ENCODE peak calls at places on chromosomes 12 and 14, in seven cellular contexts. P is GM12878, B is stomach, L is IMR-90, J is A549, E is H1, M is heart left ventricle. R is an unnamed sample.

GRCh38 chr12:98821849-98822248 is 176.8 kb downstream of the APAF1 start:
- DNase-seq in P (no peak), B (no peak), L (no peak), J (no peak), E (no peak), M (no peak), R (no peak)

GRCh38 chr12:19223018-19223417 is 93.5 kb downstream of the PLEKHA5 start:
- DNase-seq in P (no peak), B (no peak), L (no peak), J (peak; percentile 41), E (no peak), M (no peak), R (no peak)

GRCh38 chr14:72516936-72517408 is 376.9 kb downstream of the DPF3 start:
- DNase-seq in P (peak; percentile 53), B (peak; percentile 64), L (peak; percentile 91), J (no peak), E (peak; percentile 84), M (peak; percentile 42), R (peak; percentile 38)

GRCh38 chr12:319116-319515 is 56.5 kb upstream of the SLC6A13 start:
- DNase-seq in P (no peak), B (no peak), L (no peak), J (no peak), E (no peak), M (no peak), R (no peak)

GRCh38 chr12:6056406-6057211 is 67.9 kb downstream of the VWF start:
- DNase-seq in P (no peak), B (no peak), L (no peak), J (no peak), E (peak; percentile 63), M (no peak), R (no peak)

GRCh38 chr14:105268736-105269354 is 20.5 kb downstream of the BTBD6 start:
- DNase-seq in P (no peak), B (no peak), L (no peak), J (no peak), E (no peak), M (no peak), R (no peak)

GRCh38 chr12:114666746-114667668 is 17.0 kb downstream of the TBX3 start:
- DNase-seq in P (no peak), B (no peak), L (no peak), J (no peak), E (peak; percentile 72), M (no peak), R (no peak)

GRCh38 chr12:52205584-52206308 is 13.9 kb upstream of the KRT80 start:
- DNase-seq in P (no peak), B (no peak), L (no peak), J (no peak), E (no peak), M (no peak), R (no peak)

GRCh38 chr12:132638541-132639408 is 20.2 kb downstream of the P2RX2 start:
- DNase-seq in P (no peak), B (no peak), L (peak; percentile 60), J (peak; percentile 71), E (peak; percentile 60), M (no peak), R (no peak)

GRCh38 chr14:71049435-71050147 is 142.3 kb downstream of the PCNX1 start:
- DNase-seq in P (no peak), B (no peak), L (peak; percentile 79), J (no peak), E (no peak), M (no peak), R (no peak)

GRCh38 chr14:105139212-105139825 is 29.3 kb downstream of the JAG2 start:
- DNase-seq in P (no peak), B (no peak), L (no peak), J (no peak), E (no peak), M (no peak), R (no peak)

GRCh38 chr14:34912966-34913365 is 37.8 kb upstream of the BAZ1A start:
- DNase-seq in P (no peak), B (no peak), L (no peak), J (no peak), E (no peak), M (no peak), R (no peak)

GRCh38 chr12:113109360-113109759 is 26.2 kb downstream of the RASAL1 start:
- DNase-seq in P (no peak), B (no peak), L (no peak), J (no peak), E (no peak), M (no peak), R (no peak)

GRCh38 chr12:32418221-32418620 is 18.9 kb downstream of the FGD4 start:
- DNase-seq in P (no peak), B (no peak), L (no peak), J (no peak), E (no peak), M (no peak), R (no peak)

GRCh38 chr12:11681211-11681610 is 31.7 kb downstream of the ETV6 start:
- DNase-seq in P (no peak), B (no peak), L (no peak), J (no peak), E (no peak), M (no peak), R (no peak)

GRCh38 chr12:106152334-106152733 is 13.6 kb upstream of the NUAK1 start:
- DNase-seq in P (no peak), B (no peak), L (no peak), J (no peak), E (no peak), M (no peak), R (no peak)

GRCh38 chr14:92792885-92793284 is 1.2 kb upstream of the GOLGA5 start:
- DNase-seq in P (no peak), B (no peak), L (no peak), J (no peak), E (no peak), M (no peak), R (no peak)

GRCh38 chr12:103181366-103182152 is 224.1 kb downstream of the ASCL1 start:
- DNase-seq in P (peak; percentile 88), B (no peak), L (no peak), J (no peak), E (no peak), M (no peak), R (no peak)

GRCh38 chr12:109291531-109292341 is 17.3 kb downstream of the FOXN4 start:
- DNase-seq in P (no peak), B (peak; percentile 34), L (no peak), J (no peak), E (peak; percentile 82), M (peak; percentile 83), R (peak; percentile 26)

GRCh38 chr14:88993946-88994345 is 169.5 kb downstream of the TTC8 start:
- DNase-seq in P (no peak), B (no peak), L (peak; percentile 76), J (peak; percentile 43), E (no peak), M (no peak), R (no peak)

GRCh38 chr14:80942158-80942738 is 710 bp upstream of the CEP128 start:
- DNase-seq in P (no peak), B (no peak), L (no peak), J (no peak), E (no peak), M (no peak), R (no peak)

GRCh38 chr12:122834229-122834920 is 882 bp upstream of the HIP1R start:
- DNase-seq in P (no peak), B (peak; percentile 64), L (peak; percentile 44), J (peak; percentile 82), E (no peak), M (no peak), R (no peak)

GRCh38 chr12:122834921-122835692 is at the start of gene HIP1R:
- DNase-seq in P (no peak), B (peak; percentile 64), L (no peak), J (peak; percentile 50), E (peak; percentile 78), M (no peak), R (peak; percentile 54)

GRCh38 chr12:122837306-122838265 is 2.3 kb downstream of the HIP1R start:
- DNase-seq in P (no peak), B (peak; percentile 76), L (no peak), J (no peak), E (no peak), M (no peak), R (no peak)

GRCh38 chr12:122835693-122836026 is 403 bp downstream of the HIP1R start:
- DNase-seq in P (no peak), B (no peak), L (no peak), J (peak; percentile 46), E (peak; percentile 51), M (no peak), R (no peak)

GRCh38 chr12:122836027-122836921 is 1.0 kb downstream of the HIP1R start:
- DNase-seq in P (peak; percentile 38), B (peak; percentile 78), L (peak; percentile 16), J (peak; percentile 50), E (peak; percentile 51), M (no peak), R (peak; percentile 81)
- H3K27ac ChIP-seq in P (no peak overlapping the region), B (peak overlapping the region; percentile 97), L (no peak overlapping the region), J (peak overlapping the region; percentile 87), E (no peak overlapping the region), M (peak overlapping the region; percentile 70), R (peak overlapping the region; percentile 81)

DNA sequence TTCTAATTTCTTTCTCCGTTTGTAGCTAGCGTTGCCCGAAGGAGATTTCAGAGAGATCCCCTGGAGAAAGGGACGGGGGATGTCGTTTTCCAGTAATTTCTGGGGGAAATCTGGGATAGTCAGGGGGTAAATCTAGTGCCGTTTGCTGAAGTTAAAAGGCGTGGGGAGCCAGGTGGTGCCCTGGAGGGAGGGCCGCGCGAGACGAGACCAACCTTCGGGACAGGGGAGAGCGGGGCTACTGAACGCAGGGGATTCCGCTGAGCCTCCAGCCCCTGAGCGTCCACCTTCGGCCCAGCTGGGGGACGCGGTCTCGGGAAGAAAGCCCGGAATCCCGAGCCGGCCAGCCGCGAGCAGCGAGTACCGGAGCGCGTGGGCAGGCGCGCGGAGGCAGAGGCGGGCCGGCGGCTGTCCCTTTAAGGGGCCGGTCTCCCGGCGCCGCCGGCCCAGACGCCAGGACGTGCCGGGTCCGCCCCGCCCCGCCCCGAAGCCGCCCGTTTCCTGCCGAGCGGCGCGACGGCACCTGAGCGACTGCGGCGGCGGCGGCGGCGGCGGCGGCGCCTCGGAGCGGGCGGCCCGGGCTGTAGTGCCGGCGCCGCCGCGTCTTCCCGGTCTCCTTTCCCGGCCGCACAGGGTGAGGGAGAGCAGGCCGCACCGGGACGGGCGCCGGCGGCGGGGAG is at the start of gene KTN1:
- DNase-seq in P (no peak), B (peak; percentile 86), L (peak; percentile 71), J (peak; percentile 58), E (peak; percentile 79), M (peak; percentile 89), R (peak; percentile 78)
- TF ChIP-seq POLR2A in P (peak; percentile 68), B (no peak), L (peak; percentile 18), J (peak; percentile 76), E (peak; percentile 70), M (peak; percentile 28), R (peak; percentile 41)

GRCh38 chr12:12791756-12792346 is 6.4 kb downstream of the APOLD1 start:
- DNase-seq in P (no peak), B (no peak), L (peak; percentile 22), J (no peak), E (no peak), M (no peak), R (peak; percentile 56)
- H3K4me3 ChIP-seq in P (no peak overlapping the region), B (peak overlapping the region; percentile 13), L (no peak overlapping the region), J (no peak overlapping the region), E (no peak overlapping the region), M (peak overlapping the region; percentile 19), R (peak overlapping the region; percentile 3)

DNA sequence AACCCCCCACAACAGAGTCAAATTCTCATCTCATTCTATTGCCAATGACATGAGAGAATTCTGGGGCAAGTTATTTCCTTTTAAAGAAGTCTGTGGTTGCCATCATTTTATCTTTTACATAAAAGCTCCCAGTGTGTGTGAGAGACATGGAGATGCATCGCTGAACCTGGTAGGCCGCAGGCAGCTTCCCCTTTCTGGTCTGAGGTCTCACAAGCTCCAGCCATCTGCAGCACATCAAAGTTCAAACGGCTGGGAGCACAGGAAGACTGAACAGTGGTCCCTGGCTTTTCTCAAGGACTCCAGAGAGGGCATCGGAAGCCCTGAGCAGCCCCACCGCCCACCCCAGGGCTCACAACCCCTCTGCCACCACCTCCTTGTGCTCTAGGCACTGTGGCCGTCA is 141.7 kb downstream of the RIMBP2 start:
- DNase-seq in P (peak; percentile 59), B (no peak), L (no peak), J (no peak), E (no peak), M (no peak), R (no peak)
- H3K27ac ChIP-seq in P (peak overlapping the region; percentile 61), B (no peak overlapping the region), L (no peak overlapping the region), J (no peak overlapping the region), E (no peak overlapping the region), M (no peak overlapping the region), R (no peak overlapping the region)